ENCODE peak calls at places on chromosomes 1 and 21, in seven cellular contexts. F is HAP-1, G is thoracic aorta, B is heart right ventricle, Y is upper lobe of right lung, A is IMR-90, M is prostate gland. Q is an unnamed sample.

GRCh38 chr1:38221006-38221649 is 174.5 kb upstream of the POU3F1 start:
- DNase-seq in F (no peak), G (no peak), B (no peak), Y (no peak), A (peak), M (no peak), Q (no peak)

GRCh38 chr1:178438432-178438831 is 58.3 kb downstream of the CLEC20A start:
- DNase-seq in F (no peak), G (no peak), B (no peak), Y (no peak), A (peak), M (no peak), Q (no peak)

GRCh38 chr1:84298688-84299535 is 2.6 kb upstream of the SAMD13 start:
- DNase-seq in F (peak), G (no peak), B (peak), Y (peak), A (no peak), M (peak), Q (peak)

GRCh38 chr1:7235871-7236472 is 450.7 kb downstream of the CAMTA1 start:
- DNase-seq in F (no peak), G (no peak), B (no peak), Y (no peak), A (no peak), M (no peak), Q (no peak)

GRCh38 chr21:29436143-29436542 is 137.4 kb downstream of the BACH1 start:
- DNase-seq in F (no peak), G (no peak), B (peak), Y (no peak), A (no peak), M (peak), Q (no peak)

GRCh38 chr1:244301595-244302130 is 150.0 kb downstream of the ADSS2 start:
- DNase-seq in F (no peak), G (no peak), B (no peak), Y (no peak), A (no peak), M (no peak), Q (peak)

GRCh38 chr1:224497714-224498573 is 63.3 kb upstream of the WDR26 start:
- DNase-seq in F (peak), G (no peak), B (peak), Y (no peak), A (peak), M (peak), Q (peak)

GRCh38 chr1:78095618-78096416 is 50.1 kb downstream of the GIPC2 start:
- DNase-seq in F (no peak), G (no peak), B (no peak), Y (no peak), A (peak), M (no peak), Q (peak)

GRCh38 chr21:40179167-40179566 is 311.9 kb downstream of the PCP4 start:
- DNase-seq in F (no peak), G (no peak), B (peak), Y (no peak), A (no peak), M (no peak), Q (no peak)

GRCh38 chr21:17711896-17712295 is 99.2 kb upstream of the BTG3 start:
- DNase-seq in F (no peak), G (no peak), B (no peak), Y (no peak), A (no peak), M (no peak), Q (no peak)

GRCh38 chr21:42761776-42762335 is 108.4 kb downstream of the PDE9A start:
- DNase-seq in F (no peak), G (no peak), B (no peak), Y (no peak), A (no peak), M (no peak), Q (no peak)

GRCh38 chr1:156750932-156751723 is at the start of gene HDGF:
- DNase-seq in F (peak), G (no peak), B (peak), Y (peak), A (no peak), M (no peak), Q (peak)

GRCh38 chr21:35311985-35312384 is 262.9 kb upstream of the RUNX1 start:
- DNase-seq in F (no peak), G (no peak), B (no peak), Y (no peak), A (no peak), M (no peak), Q (no peak)

GRCh38 chr1:168585191-168585590 is 8.8 kb downstream of the XCL1 start:
- DNase-seq in F (no peak), G (no peak), B (peak), Y (no peak), A (peak), M (no peak), Q (no peak)

GRCh38 chr1:35016406-35016805 is 15.3 kb downstream of the ZMYM6 start:
- DNase-seq in F (no peak), G (no peak), B (no peak), Y (no peak), A (no peak), M (no peak), Q (no peak)

DNA sequence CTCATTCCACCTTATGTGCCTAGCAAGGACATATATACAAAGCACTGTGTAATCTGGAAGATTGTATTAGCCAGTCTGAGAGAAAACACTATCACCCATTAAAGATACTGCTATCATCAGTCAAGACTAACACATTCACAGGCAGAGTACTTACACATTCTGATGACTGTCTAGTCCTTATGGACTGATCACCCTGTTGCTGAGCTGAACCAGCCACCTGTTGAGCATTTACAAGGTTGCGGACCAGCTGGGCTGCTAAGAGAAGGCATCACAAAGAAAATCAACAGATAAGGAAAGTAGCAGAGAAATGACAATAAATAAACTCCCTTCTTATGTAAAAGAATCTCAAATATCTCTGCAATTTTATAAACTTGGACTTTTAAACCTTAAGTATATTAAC is 30.8 kb downstream of the PRPF38A start:
- DNase-seq in F (no peak), G (no peak), B (no peak), Y (no peak), A (no peak), M (no peak), Q (no peak)
- H3K4me3 ChIP-seq in F (no peak), G (no peak), B (no peak), Y (no peak), A (no peak), M (no peak), Q (no peak)

GRCh38 chr1:209218986-209219385 is 364.5 kb upstream of the CAMK1G start:
- DNase-seq in F (no peak), G (no peak), B (no peak), Y (no peak), A (no peak), M (no peak), Q (no peak)
- H3K4me3 ChIP-seq in F (no peak), G (no peak), B (no peak), Y (no peak), A (no peak), M (no peak), Q (no peak)

GRCh38 chr1:66728021-66728420 is 24.2 kb upstream of the DYNLT5 start:
- DNase-seq in F (no peak), G (no peak), B (no peak), Y (no peak), A (peak), M (no peak), Q (peak)
- H3K4me3 ChIP-seq in F (no peak), G (no peak), B (no peak), Y (no peak), A (no peak), M (no peak), Q (no peak)

DNA sequence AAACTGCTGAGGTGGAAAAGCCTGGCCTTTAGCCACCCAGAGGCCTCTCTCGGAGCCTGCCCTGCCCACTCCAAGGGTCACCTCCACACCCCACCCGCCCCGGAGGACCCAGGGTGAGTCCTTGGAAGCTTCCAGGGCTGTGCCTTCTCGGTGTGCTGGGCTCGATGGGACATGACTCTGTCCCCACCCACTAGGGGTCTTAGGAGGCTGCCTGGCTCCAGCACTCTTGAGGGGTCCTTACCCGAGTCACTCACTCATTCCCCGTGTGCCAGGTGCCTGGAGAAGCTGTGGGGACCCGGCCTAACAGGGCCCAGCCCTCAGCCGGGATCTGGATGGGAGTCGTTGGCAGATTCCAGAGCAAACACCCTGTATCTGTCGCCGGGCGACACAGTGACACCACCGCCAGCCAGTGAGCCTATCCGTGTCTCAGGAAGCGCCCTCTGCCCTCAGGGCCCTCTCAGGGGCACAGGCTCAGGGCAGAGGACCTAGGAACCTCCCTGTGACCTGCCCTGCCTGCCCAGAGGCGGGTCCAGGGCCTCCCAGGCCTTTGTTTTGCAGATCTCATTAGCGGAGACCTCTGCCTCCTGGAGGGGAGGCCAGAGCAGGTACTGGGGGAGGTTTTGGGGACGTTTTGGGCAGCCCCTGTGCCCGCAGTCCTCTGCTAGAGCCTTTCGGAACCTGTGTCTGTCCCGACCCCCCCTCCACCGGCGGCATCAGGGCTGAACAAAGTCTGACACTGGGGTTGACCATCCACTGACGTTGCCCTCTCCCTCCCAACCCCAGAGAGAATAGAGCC is 3.1 kb upstream of the PRKCZ start:
- DNase-seq in F (no peak), G (no peak), B (no peak), Y (no peak), A (no peak), M (no peak), Q (no peak)
- H3K4me3 ChIP-seq in F (no peak), G (no peak), B (no peak), Y (no peak), A (no peak), M (no peak), Q (no peak)

GRCh38 chr1:52684545-52684944 is 13.6 kb downstream of the COA7 start:
- DNase-seq in F (no peak), G (no peak), B (no peak), Y (no peak), A (no peak), M (no peak), Q (no peak)
- H3K4me3 ChIP-seq in F (no peak), G (no peak), B (no peak), Y (no peak), A (no peak), M (no peak), Q (no peak)

Q was measured in endothelial cell of umbilical vein.